ENCODE peak calls at places on chromosome 10, in four cellular contexts. Y is AG04450, J is Karpas-422, V is astrocyte. T is an unnamed sample.

GRCh38 chr10:90302758-90303443 is 554.9 kb downstream of the HTR7 start:
- DNase-seq in Y (no peak), V (no peak), J (no peak), T (no peak)

GRCh38 chr10:77692782-77693181 is 55.2 kb upstream of the KCNMA1 start:
- DNase-seq in V (peak; percentile 78), Y (peak; percentile 63), J (no peak), T (no peak)

GRCh38 chr10:21535494-21535818 is 1.4 kb downstream of the MLLT10 start:
- DNase-seq in J (no peak), V (no peak), Y (no peak), T (no peak)

GRCh38 chr10:84510121-84510520 is 181.7 kb downstream of the CCSER2 start:
- DNase-seq in Y (peak; percentile 46), J (no peak), V (peak; percentile 61), T (no peak)

GRCh38 chr10:94131885-94132284 is 138.2 kb downstream of the PLCE1 start:
- DNase-seq in V (peak; percentile 71), Y (no peak), J (no peak), T (no peak)

GRCh38 chr10:5835446-5836095 is 22.3 kb upstream of the GDI2 start:
- DNase-seq in V (no peak), Y (no peak), J (no peak), T (no peak)

GRCh38 chr10:2919016-2919415 is 148.3 kb upstream of the PFKP start:
- DNase-seq in V (no peak), Y (no peak), J (no peak), T (no peak)

GRCh38 chr10:78907458-78908211 is 161.1 kb upstream of the ZMIZ1 start:
- DNase-seq in Y (no peak), J (no peak), V (no peak), T (no peak)

GRCh38 chr10:78196964-78197363 is 163.3 kb downstream of the RPS24 start:
- DNase-seq in J (no peak), V (peak; percentile 51), Y (peak; percentile 59), T (peak; percentile 10)

GRCh38 chr10:132309466-132309865 is 1.7 kb upstream of the STK32C start:
- DNase-seq in J (no peak), Y (no peak), V (no peak), T (no peak)

GRCh38 chr10:70324951-70325781 is 41.4 kb upstream of the NPFFR1 start:
- DNase-seq in J (no peak), Y (no peak), V (no peak), T (no peak)

GRCh38 chr10:129811208-129811607 is 152.9 kb downstream of the EBF3 start:
- DNase-seq in V (no peak), Y (no peak), J (no peak), T (no peak)

GRCh38 chr10:107095125-107095524 is 69.4 kb downstream of the SORCS1 start:
- DNase-seq in Y (no peak), J (no peak), V (no peak), T (no peak)

GRCh38 chr10:77398558-77398957 is 239.1 kb downstream of the KCNMA1 start:
- DNase-seq in J (no peak), V (no peak), Y (no peak), T (no peak)

GRCh38 chr10:90125966-90126600 is 424.7 kb downstream of the KIF20B start:
- DNase-seq in V (peak; percentile 94), J (no peak), Y (no peak), T (no peak)

GRCh38 chr10:1362589-1363465 is 306.6 kb downstream of the WDR37 start:
- DNase-seq in J (no peak), Y (no peak), V (no peak), T (no peak)

GRCh38 chr10:28054211-28054888 is 55.5 kb upstream of the ODAD2 start:
- DNase-seq in Y (peak; percentile 91), V (peak; percentile 98), J (no peak), T (no peak)

GRCh38 chr10:117680611-117681010 is 138.1 kb downstream of the EMX2 start:
- DNase-seq in V (no peak), J (no peak), Y (no peak), T (no peak)

GRCh38 chr10:12077580-12078180 is 8.9 kb downstream of the DHTKD1 start:
- DNase-seq in Y (no peak), J (peak; percentile 61), V (no peak), T (peak; percentile 51)

GRCh38 chr10:101385866-101386658 is 32.1 kb downstream of the BTRC start:
- DNase-seq in Y (no peak), V (no peak), J (no peak), T (no peak)

GRCh38 chr10:35768011-35768410 is 125.9 kb upstream of the FZD8 start:
- DNase-seq in Y (no peak), V (no peak), J (no peak), T (no peak)

GRCh38 chr10:93095225-93095624 is 21.5 kb downstream of the CYP26A1 start:
- DNase-seq in V (no peak), J (no peak), Y (no peak), T (no peak)

GRCh38 chr10:30812018-30812851 is 182.7 kb upstream of the LYZL2 start:
- DNase-seq in J (no peak), Y (peak; percentile 80), V (peak; percentile 97), T (no peak)

GRCh38 chr10:17062493-17063487 is 66.8 kb downstream of the CUBN start:
- DNase-seq in V (peak; percentile 92), Y (peak; percentile 59), J (no peak), T (no peak)

GRCh38 chr10:26855186-26855585 is 5.6 kb downstream of the ABI1 start:
- DNase-seq in J (no peak), Y (no peak), V (peak; percentile 23), T (no peak)

GRCh38 chr10:33336606-33337334 is 2.3 kb upstream of the NRP1 start:
- DNase-seq in V (no peak), J (no peak), Y (no peak), T (no peak)

GRCh38 chr10:49271346-49271745 is 27.6 kb upstream of the C10orf71 start:
- DNase-seq in V (no peak), J (no peak), Y (no peak), T (no peak)

GRCh38 chr10:482848-483247 is 206.6 kb downstream of the DIP2C start:
- DNase-seq in V (no peak), Y (no peak), J (no peak), T (no peak)

GRCh38 chr10:33588974-33589600 is 254.6 kb upstream of the NRP1 start:
- DNase-seq in J (no peak), Y (no peak), V (no peak), T (no peak)

GRCh38 chr10:129796611-129797420 is 167.3 kb downstream of the EBF3 start:
- DNase-seq in J (no peak), V (no peak), Y (no peak), T (no peak)

GRCh38 chr10:120460776-120461175 is 3.7 kb downstream of the PLPP4 start:
- DNase-seq in V (peak; percentile 100), Y (no peak), J (no peak), T (no peak)

GRCh38 chr10:104388830-104389229 is 35.2 kb downstream of the CFAP58 start:
- DNase-seq in Y (no peak), V (no peak), J (no peak), T (no peak)
- H3K4me3 ChIP-seq in Y (no peak overlapping the region), V (no peak overlapping the region), J (no peak overlapping the region), T (no peak overlapping the region)

DNA sequence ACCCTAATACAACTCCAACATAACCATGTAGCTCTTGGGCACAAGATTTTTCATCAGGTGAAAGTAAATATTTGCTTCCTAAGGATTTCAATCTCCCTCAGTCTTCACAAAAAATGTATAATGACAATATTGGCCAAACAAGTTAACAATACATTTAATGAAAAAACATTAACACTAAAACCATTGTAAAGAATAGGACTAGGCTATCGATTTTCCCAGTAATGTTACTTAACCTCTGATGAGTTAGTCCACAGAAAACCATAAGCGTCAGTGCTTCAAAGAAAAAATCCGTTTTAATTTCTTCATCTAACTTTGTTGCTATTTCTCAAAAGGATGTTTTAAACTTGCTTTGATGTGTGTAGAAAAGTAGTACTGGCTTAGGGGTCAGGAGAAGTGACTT is 1.2 kb downstream of the ZNF33B start:
- DNase-seq in Y (no peak), J (no peak), V (no peak), T (no peak)
- H3K4me3 ChIP-seq in Y (no peak overlapping the region), J (peak overlapping the region; percentile 85), V (no peak overlapping the region), T (peak overlapping the region; percentile 83)

GRCh38 chr10:96259150-96259549 is 12.2 kb downstream of the BLNK start:
- DNase-seq in J (no peak), V (no peak), Y (no peak), T (no peak)
- H3K4me3 ChIP-seq in J (no peak overlapping the region), V (no peak overlapping the region), Y (no peak overlapping the region), T (no peak overlapping the region)

GRCh38 chr10:91800756-91801155 is 2.5 kb downstream of the TNKS2 start:
- DNase-seq in J (no peak), Y (no peak), V (no peak), T (no peak)
- H3K4me3 ChIP-seq in J (peak overlapping the region; percentile 90), Y (no peak overlapping the region), V (no peak overlapping the region), T (no peak overlapping the region)

GRCh38 chr10:11006428-11006825 is 11.2 kb upstream of the CELF2 start:
- DNase-seq in Y (no peak), J (no peak), V (no peak), T (no peak)
- H3K4me3 ChIP-seq in Y (no peak overlapping the region), J (no peak overlapping the region), V (no peak overlapping the region), T (no peak overlapping the region)

GRCh38 chr10:14876764-14877163 is 1.9 kb upstream of the SUV39H2 start:
- DNase-seq in J (no peak), V (no peak), Y (no peak), T (no peak)

GRCh38 chr10:14875941-14876340 is 2.7 kb upstream of the SUV39H2 start:
- DNase-seq in Y (no peak), V (no peak), J (no peak), T (no peak)

GRCh38 chr10:14878266-14879054 is at the start of gene SUV39H2:
- DNase-seq in Y (peak; percentile 73), J (peak; percentile 98), V (peak; percentile 78), T (peak; percentile 98)

GRCh38 chr10:14873090-14873760 is 5.4 kb upstream of the SUV39H2 start:
- DNase-seq in V (peak; percentile 80), J (no peak), Y (no peak), T (peak; percentile 43)
- H3K4me3 ChIP-seq in V (no peak overlapping the region), J (no peak overlapping the region), Y (no peak overlapping the region), T (no peak overlapping the region)

DNA sequence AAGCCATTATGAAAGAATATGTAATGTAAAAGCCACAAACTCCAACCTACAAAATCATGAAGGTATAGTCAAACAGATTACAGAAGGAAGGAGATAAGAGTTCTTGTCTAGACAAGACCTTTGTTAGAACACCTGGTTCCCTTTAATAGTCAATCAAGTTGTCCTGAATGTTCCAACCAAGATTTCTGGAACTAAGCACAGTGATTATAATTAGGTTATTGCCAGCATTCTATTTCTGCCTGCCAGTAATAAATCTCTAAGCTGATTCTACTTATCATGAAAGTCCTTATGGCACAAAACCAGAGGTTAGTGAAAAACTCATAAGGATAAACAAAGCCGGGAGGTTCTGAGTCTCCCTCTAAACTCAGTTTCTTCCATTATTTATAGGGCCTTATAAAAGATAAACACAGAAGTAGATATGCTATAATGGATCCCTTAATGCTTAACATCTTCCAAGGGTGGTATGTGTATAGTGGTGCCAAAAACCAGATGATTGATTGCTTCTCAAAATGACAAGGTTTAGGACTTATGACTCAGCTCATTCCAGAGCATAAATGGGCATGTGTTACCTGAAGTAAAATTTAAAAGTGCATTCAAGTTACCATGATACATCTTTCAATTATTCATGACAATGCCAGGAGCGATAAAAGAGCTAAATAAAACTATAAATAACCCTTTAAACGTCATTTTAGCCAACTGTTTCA is 237.2 kb downstream of the CSTF2T start:
- DNase-seq in Y (no peak), V (peak; percentile 40), J (no peak), T (no peak)
- H3K4me3 ChIP-seq in Y (no peak overlapping the region), V (no peak overlapping the region), J (no peak overlapping the region), T (no peak overlapping the region)